ENCODE peak calls at places on chromosomes 16 and 17, in five cellular contexts. Z is astrocyte of the spinal cord, N is AG09319, A is HFFc6, P is mesothelial cell of epicardium. X is an unnamed sample.
A peak's percentile ranks its signal among the peaks of the same experiment; 100 is the strongest.

GRCh38 chr16:85004587-85005205 is 6.6 kb downstream of the ZDHHC7 start:
- DNase-seq in Z (peak; percentile 93), N (peak; percentile 35), A (peak; percentile 85), P (no peak), X (no peak)

GRCh38 chr17:57956311-57957119 is 1.3 kb upstream of the CUEDC1 start:
- DNase-seq in Z (no peak), N (no peak), A (no peak), P (no peak), X (no peak)

GRCh38 chr17:44557653-44558285 is 485 bp downstream of the FZD2 start:
- DNase-seq in Z (peak; percentile 81), N (no peak), A (peak; percentile 50), P (peak; percentile 52), X (no peak)

GRCh38 chr17:74744714-74745547 is 3.5 kb upstream of the NHERF1 start:
- DNase-seq in Z (peak; percentile 68), N (peak; percentile 16), A (peak; percentile 57), P (peak; percentile 62), X (peak; percentile 96)

GRCh38 chr16:68450741-68451140 is 2.4 kb upstream of the SMPD3 start:
- DNase-seq in Z (no peak), N (no peak), A (peak; percentile 46), P (no peak), X (no peak)

GRCh38 chr17:60439501-60439900 is 17.2 kb downstream of the CHCT1 start:
- DNase-seq in Z (peak; percentile 12), N (no peak), A (peak; percentile 4), P (no peak), X (no peak)

GRCh38 chr16:81818514-81819304 is 39.6 kb downstream of the PLCG2 start:
- DNase-seq in Z (no peak), N (no peak), A (no peak), P (no peak), X (no peak)

GRCh38 chr16:23524886-23525285 is 14.6 kb upstream of the GGA2 start:
- DNase-seq in Z (no peak), N (no peak), A (no peak), P (no peak), X (no peak)

GRCh38 chr16:31493506-31494125 is 10.7 kb downstream of the SLC5A2 start:
- DNase-seq in Z (no peak), N (no peak), A (no peak), P (no peak), X (no peak)

GRCh38 chr17:39564201-39564828 is 43.4 kb downstream of the NEUROD2 start:
- DNase-seq in Z (no peak), N (no peak), A (no peak), P (no peak), X (no peak)

GRCh38 chr16:592518-593306 is 2.8 kb downstream of the RAB40C start:
- DNase-seq in Z (no peak), N (no peak), A (no peak), P (no peak), X (no peak)

GRCh38 chr17:77829871-77830799 is 128.4 kb upstream of the TNRC6C start:
- DNase-seq in Z (peak; percentile 83), N (no peak), A (no peak), P (no peak), X (no peak)

GRCh38 chr17:7446669-7447068 is 1.8 kb downstream of the CHRNB1 start:
- DNase-seq in Z (no peak), N (no peak), A (no peak), P (no peak), X (no peak)

GRCh38 chr16:67245674-67246080 is 1.6 kb downstream of the FHOD1 start:
- DNase-seq in Z (no peak), N (no peak), A (no peak), P (no peak), X (no peak)

GRCh38 chr17:81722184-81723120 is 10.4 kb downstream of the SLC25A10 start:
- DNase-seq in Z (no peak), N (no peak), A (no peak), P (no peak), X (peak; percentile 82)

GRCh38 chr16:13077816-13078215 is 176.4 kb downstream of the SHISA9 start:
- DNase-seq in Z (no peak), N (no peak), A (no peak), P (no peak), X (no peak)

GRCh38 chr16:18800674-18801196 is 614 bp downstream of the ARL6IP1 start:
- DNase-seq in Z (peak; percentile 25), N (no peak), A (no peak), P (no peak), X (no peak)

GRCh38 chr17:45021607-45022287 is 29.7 kb downstream of the DCAKD start:
- DNase-seq in Z (peak; percentile 44), N (no peak), A (peak; percentile 12), P (peak; percentile 73), X (peak; percentile 89)

GRCh38 chr16:84096447-84097005 is 20.2 kb downstream of the MBTPS1 start:
- DNase-seq in Z (no peak), N (no peak), A (no peak), P (no peak), X (peak; percentile 3)

GRCh38 chr16:27640277-27640600 is 90.3 kb downstream of the KATNIP start:
- DNase-seq in Z (no peak), N (no peak), A (no peak), P (no peak), X (no peak)

GRCh38 chr16:3950343-3951193 is 70.1 kb upstream of the CREBBP start:
- DNase-seq in Z (peak; percentile 94), N (peak; percentile 95), A (peak; percentile 96), P (peak; percentile 52), X (no peak)

GRCh38 chr17:21164226-21165019 is 37.7 kb downstream of the DHRS7B start:
- DNase-seq in Z (no peak), N (no peak), A (no peak), P (no peak), X (peak; percentile 60)

GRCh38 chr17:82399030-82399429 is 19.1 kb upstream of the HEXD start:
- DNase-seq in Z (peak; percentile 78), N (peak; percentile 91), A (peak; percentile 52), P (no peak), X (no peak)

GRCh38 chr17:45353047-45353446 is 36.2 kb upstream of the MAP3K14 start:
- DNase-seq in Z (no peak), N (no peak), A (no peak), P (no peak), X (no peak)

GRCh38 chr16:15509051-15509592 is 74.7 kb downstream of the BMERB1 start:
- DNase-seq in Z (peak; percentile 75), N (no peak), A (no peak), P (no peak), X (no peak)

GRCh38 chr17:2903193-2903974 is 107.1 kb downstream of the RAP1GAP2 start:
- DNase-seq in Z (no peak), N (no peak), A (no peak), P (no peak), X (no peak)
- TF ChIP-seq CTCF in Z (no peak), N (no peak), A (no peak), P (no peak), X (no peak)

GRCh38 chr17:32458367-32458766 is 14.1 kb downstream of the PSMD11 start:
- DNase-seq in Z (no peak), N (no peak), A (no peak), P (no peak), X (no peak)

GRCh38 chr17:32463304-32463703 is 19.0 kb downstream of the PSMD11 start:
- DNase-seq in Z (no peak), N (no peak), A (no peak), P (no peak), X (no peak)

GRCh38 chr17:32460054-32460453 is 15.7 kb downstream of the PSMD11 start:
- DNase-seq in Z (no peak), N (no peak), A (no peak), P (no peak), X (no peak)

GRCh38 chr17:32461498-32461852 is 17.2 kb downstream of the PSMD11 start:
- DNase-seq in Z (no peak), N (no peak), A (no peak), P (no peak), X (no peak)

DNA sequence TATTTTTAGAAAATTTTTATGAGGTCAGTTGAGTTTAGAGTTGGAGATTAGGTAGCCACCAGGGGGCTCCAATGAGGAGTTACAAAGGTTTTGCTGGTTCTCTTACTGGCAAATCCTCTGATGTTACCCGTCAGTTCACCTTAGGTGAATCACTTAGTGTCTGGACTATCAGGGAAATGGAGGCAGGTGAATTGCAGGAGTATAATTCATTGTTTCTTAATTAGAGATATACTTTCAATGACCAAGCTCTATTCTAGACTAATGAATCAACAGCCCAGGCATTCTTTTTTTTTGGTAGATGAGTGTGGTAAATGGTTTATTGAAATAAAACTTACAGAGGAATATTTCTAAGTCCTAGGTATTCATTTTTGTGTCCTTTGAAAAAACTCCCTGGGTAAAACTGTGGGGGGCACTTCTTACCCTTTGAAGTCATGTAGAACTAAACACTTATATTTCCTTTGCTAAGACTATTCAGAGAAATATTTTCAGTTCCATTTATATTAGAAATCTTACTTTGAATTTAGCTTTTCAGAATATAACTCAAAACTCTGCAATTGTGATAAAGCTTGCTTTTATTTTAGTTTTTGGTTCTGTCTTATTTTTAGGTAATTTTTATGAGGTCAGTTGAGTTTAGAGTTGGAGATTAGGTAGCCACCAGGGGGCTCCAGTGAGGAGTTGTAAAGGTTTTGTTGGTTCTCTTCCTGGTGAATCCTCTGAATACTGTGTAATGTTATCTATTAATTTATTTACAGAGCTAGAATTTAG is 17.7 kb downstream of the PSMD11 start:
- DNase-seq in Z (peak; percentile 55), N (no peak), A (peak; percentile 66), P (no peak), X (no peak)
- TF ChIP-seq CTCF in Z (peak; percentile 69), N (peak; percentile 58), A (peak; percentile 77), P (peak; percentile 50), X (peak; percentile 62)

DNA sequence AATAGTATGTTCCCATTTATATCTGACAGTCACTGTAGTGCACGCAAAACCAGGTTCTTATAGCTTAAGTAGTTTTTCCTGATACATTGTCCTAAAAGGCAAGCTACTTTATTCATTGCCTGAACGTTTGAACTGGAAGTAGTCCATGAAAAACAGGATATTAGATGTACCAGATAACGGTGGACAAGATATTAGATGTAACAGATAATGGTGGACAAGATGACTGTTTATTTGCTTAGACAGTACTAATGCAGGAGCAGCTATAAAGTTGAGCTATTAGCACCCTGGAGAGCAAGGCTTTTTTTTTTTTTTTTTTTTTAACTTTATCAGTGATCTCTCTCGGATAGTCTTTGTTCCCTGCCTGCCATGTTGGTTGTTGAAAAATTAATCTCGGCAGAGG is 17.5 kb upstream of the TBKBP1 start:
- DNase-seq in Z (no peak), N (no peak), A (no peak), P (no peak), X (no peak)
- TF ChIP-seq CTCF in Z (no peak), N (no peak), A (no peak), P (no peak), X (no peak)

GRCh38 chr17:36016555-36016954 is 1.2 kb downstream of the CCL23 start:
- DNase-seq in Z (no peak), N (no peak), A (no peak), P (no peak), X (no peak)

GRCh38 chr17:36014946-36015345 is 2.8 kb downstream of the CCL23 start:
- DNase-seq in Z (no peak), N (no peak), A (no peak), P (no peak), X (no peak)

GRCh38 chr17:36019423-36019822 is 1.7 kb upstream of the CCL23 start:
- DNase-seq in Z (no peak), N (no peak), A (no peak), P (no peak), X (no peak)

DNA sequence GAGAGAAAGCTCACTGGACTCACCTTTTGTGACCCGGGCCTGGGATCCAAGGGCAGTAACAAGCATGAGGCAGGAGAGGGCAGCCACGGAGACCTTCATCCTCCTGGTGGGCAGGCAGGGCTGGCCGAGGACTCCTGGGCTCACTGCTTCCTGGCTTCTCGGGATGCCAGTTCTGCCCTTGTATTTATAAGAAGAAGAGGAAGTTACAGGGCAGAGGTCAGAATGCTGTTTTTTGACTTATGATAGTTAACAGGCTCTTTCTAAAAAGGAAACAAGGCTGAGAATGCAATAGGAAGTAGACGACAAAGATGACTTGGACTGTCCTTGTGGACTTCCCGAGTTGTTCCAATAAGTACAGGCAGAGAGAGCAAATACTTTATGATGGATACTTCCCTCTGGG is at the start of gene CCL23:
- DNase-seq in Z (no peak), N (no peak), A (no peak), P (no peak), X (no peak)
- TF ChIP-seq CTCF in Z (no peak), N (no peak), A (no peak), P (no peak), X (no peak)

X was measured in osteocyte.